ENCODE peak calls at places on chromosomes 5 and 9, in six cellular contexts. Z is H9, E is mesenchymal stem cell, I is mesendoderm, C is H1, P is IMR-90. M is an unnamed sample.

GRCh38 chr9:131370638-131371037 is 23.2 kb upstream of the PRRC2B start:
- DNase-seq in Z (no peak), E (no peak), I (peak; percentile 64), C (no peak), P (no peak), M (no peak)

GRCh38 chr5:138559937-138560336 is 15.3 kb downstream of the HSPA9 start:
- DNase-seq in Z (peak; percentile 6), E (no peak), I (no peak), C (no peak), P (no peak), M (no peak)

GRCh38 chr5:1161832-1162229 is 39.6 kb upstream of the SLC6A19 start:
- DNase-seq in Z (no peak), E (no peak), I (no peak), C (no peak), P (no peak), M (no peak)

GRCh38 chr9:89149726-89150125 is 28.9 kb downstream of the SHC3 start:
- DNase-seq in Z (no peak), E (peak; percentile 69), I (no peak), C (no peak), P (peak; percentile 82), M (no peak)

GRCh38 chr9:135522137-135522877 is 1.1 kb downstream of the LCN1 start:
- DNase-seq in Z (no peak), E (no peak), I (no peak), C (peak; percentile 50), P (no peak), M (no peak)

GRCh38 chr5:80957031-80957761 is 3.0 kb upstream of the RASGRF2 start:
- DNase-seq in Z (peak; percentile 66), E (no peak), I (peak; percentile 70), C (no peak), P (no peak), M (no peak)

GRCh38 chr5:177416334-177416733 is 7.0 kb upstream of the F12 start:
- DNase-seq in Z (no peak), E (peak; percentile 91), I (no peak), C (no peak), P (peak; percentile 35), M (no peak)

GRCh38 chr9:20437466-20437865 is 184.8 kb downstream of the MLLT3 start:
- DNase-seq in Z (no peak), E (peak; percentile 3), I (no peak), C (no peak), P (peak; percentile 58), M (no peak)

GRCh38 chr9:95189230-95190098 is 128.0 kb downstream of the FANCC start:
- DNase-seq in Z (no peak), E (peak; percentile 95), I (no peak), C (no peak), P (peak; percentile 91), M (no peak)

GRCh38 chr9:89756891-89757537 is 152.2 kb downstream of the GADD45G start:
- DNase-seq in Z (no peak), E (peak; percentile 46), I (no peak), C (no peak), P (no peak), M (no peak)

GRCh38 chr9:112556497-112557085 is 70.0 kb downstream of the KIAA1958 start:
- DNase-seq in Z (no peak), E (peak; percentile 59), I (no peak), C (no peak), P (peak; percentile 75), M (no peak)

GRCh38 chr5:53501054-53501453 is 20.6 kb downstream of the FST start:
- DNase-seq in Z (no peak), E (no peak), I (peak; percentile 30), C (no peak), P (no peak), M (no peak)

GRCh38 chr9:86664603-86665002 is 282.7 kb downstream of the GAS1 start:
- DNase-seq in Z (no peak), E (no peak), I (no peak), C (no peak), P (no peak), M (no peak)

GRCh38 chr5:42302186-42302585 is 121.1 kb upstream of the GHR start:
- DNase-seq in Z (no peak), E (no peak), I (no peak), C (no peak), P (no peak), M (no peak)

GRCh38 chr9:79800578-79800977 is 228.8 kb downstream of the TLE4 start:
- DNase-seq in Z (no peak), E (peak; percentile 3), I (no peak), C (no peak), P (peak; percentile 24), M (no peak)
- H2BK15ac ChIP-seq in Z (no peak overlapping the region), E (no peak overlapping the region), I (no peak overlapping the region), C (no peak overlapping the region), P (no peak overlapping the region), M (no peak overlapping the region)

GRCh38 chr9:107306308-107306707 is 23.2 kb downstream of the RAD23B start:
- DNase-seq in Z (no peak), E (no peak), I (no peak), C (no peak), P (no peak), M (no peak)
- H2BK15ac ChIP-seq in Z (no peak overlapping the region), E (no peak overlapping the region), I (no peak overlapping the region), C (no peak overlapping the region), P (no peak overlapping the region), M (no peak overlapping the region)

DNA sequence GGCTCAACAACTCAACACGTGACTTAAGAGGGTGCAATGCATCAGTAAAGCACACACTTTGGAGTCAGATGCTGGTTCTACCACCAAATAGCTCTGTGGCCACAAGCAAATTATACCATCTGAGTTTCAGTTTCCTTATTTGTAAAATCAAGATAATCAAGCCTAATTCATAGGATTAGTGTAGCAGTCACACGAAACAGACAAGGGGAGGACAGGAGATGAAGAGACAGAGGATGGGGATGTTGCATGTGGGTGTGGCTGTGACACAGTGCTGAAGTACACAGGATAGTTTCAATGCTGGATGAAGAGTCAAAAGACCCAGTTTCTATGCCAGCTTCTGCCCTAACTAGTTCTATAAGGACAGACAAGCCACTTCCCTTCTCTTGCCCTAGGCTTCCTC is 60.2 kb downstream of the SPOCK1 start:
- DNase-seq in Z (no peak), E (no peak), I (no peak), C (no peak), P (no peak), M (no peak)
- H2BK15ac ChIP-seq in Z (no peak overlapping the region), E (no peak overlapping the region), I (no peak overlapping the region), C (no peak overlapping the region), P (no peak overlapping the region), M (no peak overlapping the region)

GRCh38 chr9:113896713-113897112 is 20.6 kb downstream of the ZNF618 start:
- DNase-seq in Z (no peak), E (no peak), I (no peak), C (no peak), P (no peak), M (no peak)

GRCh38 chr9:113898151-113898550 is 22.0 kb downstream of the ZNF618 start:
- DNase-seq in Z (no peak), E (no peak), I (no peak), C (no peak), P (no peak), M (no peak)

GRCh38 chr9:113894166-113894565 is 18.1 kb downstream of the ZNF618 start:
- DNase-seq in Z (no peak), E (no peak), I (no peak), C (no peak), P (no peak), M (no peak)

GRCh38 chr9:113892861-113893491 is 16.9 kb downstream of the ZNF618 start:
- DNase-seq in Z (no peak), E (peak; percentile 33), I (no peak), C (peak; percentile 17), P (peak; percentile 38), M (no peak)

GRCh38 chr9:113895526-113895925 is 19.4 kb downstream of the ZNF618 start:
- DNase-seq in Z (no peak), E (peak; percentile 73), I (no peak), C (no peak), P (peak; percentile 47), M (no peak)
- H2BK15ac ChIP-seq in Z (no peak overlapping the region), E (no peak overlapping the region), I (no peak overlapping the region), C (no peak overlapping the region), P (no peak overlapping the region), M (no peak overlapping the region)

GRCh38 chr5:84438456-84438855 is 53.8 kb upstream of the EDIL3 start:
- DNase-seq in Z (no peak), E (no peak), I (no peak), C (no peak), P (peak; percentile 2), M (no peak)
- H2BK15ac ChIP-seq in Z (no peak overlapping the region), E (no peak overlapping the region), I (no peak overlapping the region), C (no peak overlapping the region), P (no peak overlapping the region), M (no peak overlapping the region)

DNA sequence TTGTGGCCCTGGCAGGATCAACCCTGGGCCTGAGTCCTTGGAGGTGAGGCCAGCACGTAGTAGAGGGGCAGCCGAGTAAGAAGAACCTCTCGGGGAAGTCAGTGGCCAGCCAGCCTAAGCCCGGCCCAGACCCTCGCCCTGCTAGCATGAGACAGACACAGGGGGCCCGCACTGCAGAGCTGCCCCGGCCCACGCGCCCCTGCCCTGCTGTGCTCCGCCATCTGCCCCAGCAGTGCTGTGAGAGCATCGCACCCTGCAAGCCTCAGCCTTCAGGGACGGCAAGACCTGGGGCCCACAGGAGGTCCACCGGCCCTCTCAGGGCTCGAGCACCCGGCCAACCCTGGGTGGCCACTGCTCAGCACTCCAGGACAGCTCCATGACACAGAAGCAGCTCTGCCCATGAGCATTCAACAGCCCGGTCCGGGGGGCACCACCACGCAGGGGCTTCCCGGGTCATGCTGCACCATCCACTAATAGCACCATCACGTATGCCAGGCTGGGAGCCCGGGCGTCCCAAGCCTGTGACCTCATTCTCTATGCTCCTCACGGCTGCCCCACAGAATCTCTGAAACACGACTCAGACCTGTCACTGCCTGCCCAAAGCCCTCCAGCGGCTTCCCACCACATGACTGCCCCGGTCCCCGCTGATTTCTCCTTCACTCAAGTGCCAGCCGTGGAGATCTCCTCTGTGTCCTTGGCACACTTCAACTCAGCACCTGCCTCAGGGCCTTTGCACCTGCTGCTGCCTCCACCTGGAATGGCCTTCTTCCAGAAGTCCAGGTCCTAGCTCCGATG is 38.1 kb downstream of the ADAMTS2 start:
- DNase-seq in Z (no peak), E (no peak), I (no peak), C (no peak), P (peak; percentile 43), M (no peak)
- H2BK15ac ChIP-seq in Z (no peak overlapping the region), E (no peak overlapping the region), I (no peak overlapping the region), C (no peak overlapping the region), P (no peak overlapping the region), M (peak overlapping the region; percentile 58)